ENCODE peak calls at places on chromosomes 6 and 20, in seven cellular contexts. D is IMR-90, M is tibial nerve, P is right lobe of liver, H is fibroblast of pulmonary artery, V is stomach, F is sigmoid colon. O is an unnamed sample.

GRCh38 chr20:37681384-37681977 is 12.3 kb upstream of the CTNNBL1 start:
- DNase-seq in V (no peak), M (no peak), H (no peak), F (no peak), P (no peak), D (no peak), O (no peak)

GRCh38 chr6:28506807-28507475 is 8.7 kb downstream of the GPX6 start:
- DNase-seq in V (no peak), H (no peak), M (no peak), P (no peak), D (no peak), F (no peak), O (no peak)

GRCh38 chr6:16697437-16698162 is 63.7 kb downstream of the ATXN1 start:
- DNase-seq in P (no peak), D (no peak), M (no peak), V (no peak), H (no peak), F (no peak), O (no peak)

GRCh38 chr6:39847216-39847615 is 55.0 kb downstream of the DAAM2 start:
- DNase-seq in H (peak; percentile 47), P (no peak), M (no peak), V (peak; percentile 66), D (no peak), F (peak; percentile 75), O (no peak)

GRCh38 chr6:45737331-45738056 is 278.2 kb downstream of the CLIC5 start:
- DNase-seq in M (no peak), P (no peak), V (no peak), F (no peak), H (no peak), D (no peak), O (peak; percentile 47)

GRCh38 chr6:47633141-47633540 is 65.2 kb upstream of the ADGRF4 start:
- DNase-seq in F (no peak), D (no peak), M (no peak), H (peak; percentile 17), P (no peak), V (no peak), O (no peak)

GRCh38 chr6:37624606-37625574 is 72.8 kb downstream of the MDGA1 start:
- DNase-seq in H (no peak), V (peak; percentile 88), P (peak; percentile 76), M (no peak), F (no peak), D (no peak), O (peak; percentile 45)

GRCh38 chr20:16571333-16571732 is 1.9 kb downstream of the KIF16B start:
- DNase-seq in P (no peak), H (no peak), D (no peak), M (no peak), F (no peak), V (no peak), O (no peak)

GRCh38 chr6:113723182-113723581 is 134.0 kb upstream of the MARCKS start:
- DNase-seq in V (no peak), M (no peak), H (peak; percentile 48), F (no peak), D (peak; percentile 50), P (no peak), O (no peak)

GRCh38 chr20:57579898-57580447 is 19.1 kb downstream of the PCK1 start:
- DNase-seq in P (peak; percentile 38), V (no peak), H (no peak), F (peak; percentile 73), D (no peak), M (no peak), O (no peak)

GRCh38 chr6:68008445-68008844 is 626.6 kb upstream of the ADGRB3 start:
- DNase-seq in D (no peak), V (no peak), P (no peak), M (no peak), H (peak; percentile 30), F (no peak), O (peak; percentile 21)

GRCh38 chr6:16961577-16961976 is 140.3 kb upstream of the STMND1 start:
- DNase-seq in H (no peak), M (no peak), D (peak; percentile 45), F (no peak), P (no peak), V (no peak), O (no peak)

GRCh38 chr6:119278625-119279024 is 70.9 kb downstream of the MAN1A1 start:
- DNase-seq in M (no peak), P (no peak), H (no peak), V (no peak), D (no peak), F (no peak), O (no peak)

GRCh38 chr6:133548409-133548808 is 307.3 kb downstream of the EYA4 start:
- DNase-seq in P (no peak), D (peak; percentile 90), H (peak; percentile 78), V (peak; percentile 58), M (no peak), F (no peak), O (no peak)

GRCh38 chr6:27145731-27146455 is 101.6 kb upstream of the PRSS16 start:
- DNase-seq in M (peak; percentile 79), F (peak; percentile 94), P (peak; percentile 68), V (peak; percentile 73), H (peak; percentile 90), D (peak; percentile 91), O (peak; percentile 82)

GRCh38 chr6:87798393-87799278 is 96.6 kb upstream of the AKIRIN2 start:
- DNase-seq in M (no peak), D (no peak), V (no peak), P (no peak), H (no peak), F (no peak), O (no peak)
- H3K4me3 ChIP-seq in M (no peak overlapping the region), D (no peak overlapping the region), V (no peak overlapping the region), P (no peak overlapping the region), H (no peak overlapping the region), F (no peak overlapping the region), O (no peak overlapping the region)

GRCh38 chr6:125791820-125792165 is 1.0 kb downstream of the NCOA7 start:
- DNase-seq in V (no peak), P (no peak), H (no peak), M (no peak), F (no peak), D (no peak), O (no peak)
- TF ChIP-seq CTCF in V (no peak), P (no peak), H (no peak), M (no peak), F (no peak), D (no peak), O (no peak)

DNA sequence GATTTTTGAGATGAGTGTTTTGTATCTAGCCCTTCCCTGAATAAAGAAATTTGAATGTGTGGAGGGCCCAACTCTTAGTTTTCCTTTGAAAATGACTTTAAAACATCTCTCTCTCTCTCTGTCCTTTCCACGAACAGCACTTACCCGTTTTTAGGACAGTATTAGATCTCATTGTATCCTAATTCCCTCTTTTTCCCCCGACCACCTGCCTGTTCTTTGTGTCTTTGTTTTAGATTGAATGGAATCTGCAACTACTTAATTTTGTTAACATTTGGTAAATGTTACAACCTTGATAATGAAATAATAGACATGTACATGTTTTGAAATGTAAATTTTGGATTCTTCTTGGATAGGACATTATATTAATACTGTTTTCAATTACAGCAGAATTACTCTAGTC is 3.1 kb downstream of the DSP start:
- DNase-seq in M (no peak), H (no peak), V (no peak), P (no peak), D (no peak), F (no peak), O (no peak)
- H3K4me3 ChIP-seq in M (no peak overlapping the region), H (no peak overlapping the region), V (no peak overlapping the region), P (peak overlapping the region; percentile 83), D (no peak overlapping the region), F (no peak overlapping the region), O (no peak overlapping the region)

GRCh38 chr20:10673176-10673830 is 496 bp downstream of the JAG1 start:
- DNase-seq in M (no peak), V (peak; percentile 42), P (peak; percentile 63), F (peak; percentile 73), H (no peak), D (no peak), O (peak; percentile 43)

GRCh38 chr20:10672579-10673127 is 1.1 kb downstream of the JAG1 start:
- DNase-seq in M (no peak), P (peak; percentile 81), F (peak; percentile 86), H (peak; percentile 57), D (peak; percentile 67), V (peak; percentile 71), O (peak; percentile 77)

GRCh38 chr20:10671221-10671849 is 2.5 kb downstream of the JAG1 start:
- DNase-seq in H (peak; percentile 96), P (peak; percentile 69), M (peak; percentile 84), V (peak; percentile 74), D (peak; percentile 94), F (peak; percentile 97), O (peak; percentile 47)

GRCh38 chr20:10670521-10671220 is 3.1 kb downstream of the JAG1 start:
- DNase-seq in H (no peak), F (no peak), M (no peak), D (peak; percentile 30), P (no peak), V (no peak), O (peak; percentile 55)

GRCh38 chr20:10671850-10672578 is 1.8 kb downstream of the JAG1 start:
- DNase-seq in M (peak; percentile 62), D (peak; percentile 46), H (no peak), F (peak; percentile 90), P (peak; percentile 72), V (peak; percentile 75), O (peak; percentile 29)
- TF ChIP-seq CTCF in M (no peak), D (no peak), H (no peak), F (no peak), P (no peak), V (no peak), O (no peak)

GRCh38 chr6:107820571-107821261 is 3.4 kb downstream of the SCML4 start:
- DNase-seq in F (no peak), V (peak; percentile 53), H (peak; percentile 37), M (no peak), P (no peak), D (no peak), O (no peak)
- H3K4me3 ChIP-seq in F (no peak overlapping the region), V (peak overlapping the region; percentile 9), H (peak overlapping the region; percentile 14), M (no peak overlapping the region), P (no peak overlapping the region), D (peak overlapping the region; percentile 8), O (no peak overlapping the region)

GRCh38 chr20:56181593-56181992 is 66.9 kb upstream of the MC3R start:
- DNase-seq in V (no peak), D (no peak), M (no peak), P (no peak), H (no peak), F (no peak), O (no peak)
- TF ChIP-seq CTCF in V (no peak), D (no peak), M (no peak), P (peak; percentile 41), H (no peak), F (peak; percentile 14), O (no peak)

GRCh38 chr6:6125495-6125894 is 118.8 kb upstream of the NRN1 start:
- DNase-seq in F (no peak), P (no peak), M (no peak), H (no peak), D (no peak), V (no peak), O (no peak)
- H3K4me3 ChIP-seq in F (no peak overlapping the region), P (no peak overlapping the region), M (no peak overlapping the region), H (no peak overlapping the region), D (no peak overlapping the region), V (no peak overlapping the region), O (no peak overlapping the region)